ENCODE peak calls at places on chromosomes 6 and 20, in five cellular contexts. H is A549, Q is GM12878, L is HepG2, X is K562. O is an unnamed sample. For H3K4me1, the result is how much of the 10 kb centered on the place peaks cover.

GRCh38 chr6:26536571-26537159 is 1.5 kb upstream of the HMGN4 start:
- DNase-seq in X (no peak), L (peak), Q (no peak), H (peak), O (peak)

GRCh38 chr6:69584913-69585729 is 211.7 kb downstream of the LMBRD1 start:
- DNase-seq in H (no peak), L (no peak), Q (peak), X (no peak), O (peak)

GRCh38 chr6:122476131-122476530 is 4.5 kb upstream of the SERINC1 start:
- DNase-seq in Q (no peak), L (peak), H (peak), X (peak), O (peak)

GRCh38 chr20:37539956-37540455 is 12.3 kb upstream of the BLCAP start:
- DNase-seq in L (no peak), Q (no peak), H (no peak), X (no peak), O (no peak)

GRCh38 chr6:17957488-17957887 is 29.9 kb downstream of the KIF13A start:
- DNase-seq in L (no peak), H (no peak), X (no peak), Q (peak), O (no peak)

GRCh38 chr6:99002826-99003225 is 55.1 kb upstream of the FBXL4 start:
- DNase-seq in H (no peak), X (no peak), Q (no peak), L (no peak), O (no peak)

GRCh38 chr6:161088676-161089328 is 97.2 kb downstream of the MAP3K4 start:
- DNase-seq in H (no peak), X (no peak), Q (no peak), L (no peak), O (peak)

GRCh38 chr20:34570859-34571306 is 12.4 kb downstream of the MAP1LC3A start:
- DNase-seq in L (no peak), X (peak), Q (no peak), H (no peak), O (no peak)

GRCh38 chr6:11552390-11552789 is 14.8 kb downstream of the TMEM170B start:
- DNase-seq in Q (no peak), H (no peak), X (no peak), L (no peak), O (no peak)
- TF ChIP-seq JUNB in Q (no peak), H (no peak), X (no peak), L (no peak), O (no peak)

GRCh38 chr20:36483205-36483918 is 58.0 kb upstream of the MYL9 start:
- DNase-seq in X (no peak), Q (no peak), L (no peak), H (no peak), O (no peak)

GRCh38 chr20:36480456-36481048 is 60.8 kb upstream of the MYL9 start:
- DNase-seq in H (no peak), X (no peak), Q (no peak), L (no peak), O (no peak)

GRCh38 chr20:36482044-36482473 is 59.3 kb upstream of the MYL9 start:
- DNase-seq in L (no peak), Q (no peak), H (no peak), X (no peak), O (no peak)

GRCh38 chr20:36479938-36480337 is 61.4 kb upstream of the MYL9 start:
- DNase-seq in Q (no peak), L (no peak), X (no peak), H (no peak), O (peak)

DNA sequence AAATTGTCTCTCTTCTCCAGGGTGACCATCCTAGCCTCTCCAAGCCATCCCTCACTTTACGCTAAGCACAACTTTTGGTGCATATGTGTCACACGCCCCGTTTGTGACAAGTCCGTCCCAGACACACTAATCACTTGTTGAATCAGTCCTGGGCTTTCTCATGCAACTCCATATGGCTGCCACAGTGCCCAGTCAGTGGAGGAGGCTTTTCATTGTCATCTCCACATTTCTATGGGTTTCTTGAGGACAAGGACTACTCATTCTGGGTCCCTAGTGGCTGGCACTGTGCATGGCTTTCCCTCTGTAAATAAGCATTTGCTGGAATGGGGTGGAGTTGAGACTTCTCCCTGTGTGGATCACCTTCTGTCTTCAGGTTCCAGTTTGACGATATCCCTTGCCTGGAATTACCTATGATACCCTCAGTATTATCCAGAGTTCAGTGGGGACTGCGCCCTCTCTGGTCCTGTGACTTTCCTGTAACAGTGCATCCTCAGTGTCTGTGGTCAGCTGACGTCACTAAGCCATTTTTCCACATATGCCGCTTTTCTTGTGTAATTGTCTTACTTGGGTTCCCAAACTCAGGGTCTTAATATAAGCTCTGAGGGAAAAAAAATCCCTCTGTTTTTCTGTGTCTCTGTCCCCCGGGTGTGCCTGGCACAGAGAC is 59.8 kb upstream of the MYL9 start:
- DNase-seq in X (no peak), Q (no peak), H (no peak), L (no peak), O (peak)
- H3K4me1 ChIP-seq in X (under half), Q (under half), H (under half), L (half or more), O (under half)

GRCh38 chr6:42429836-42430235 is 21.9 kb downstream of the TRERF1 start:
- DNase-seq in H (no peak), Q (no peak), X (no peak), L (no peak), O (no peak)

GRCh38 chr6:42429042-42429574 is 22.6 kb downstream of the TRERF1 start:
- DNase-seq in L (no peak), H (no peak), X (no peak), Q (no peak), O (no peak)

GRCh38 chr6:42431356-42431755 is 20.4 kb downstream of the TRERF1 start:
- DNase-seq in X (no peak), L (no peak), Q (no peak), H (no peak), O (no peak)

GRCh38 chr6:42426191-42426590 is 25.5 kb downstream of the TRERF1 start:
- DNase-seq in L (no peak), X (no peak), Q (no peak), H (no peak), O (no peak)

DNA sequence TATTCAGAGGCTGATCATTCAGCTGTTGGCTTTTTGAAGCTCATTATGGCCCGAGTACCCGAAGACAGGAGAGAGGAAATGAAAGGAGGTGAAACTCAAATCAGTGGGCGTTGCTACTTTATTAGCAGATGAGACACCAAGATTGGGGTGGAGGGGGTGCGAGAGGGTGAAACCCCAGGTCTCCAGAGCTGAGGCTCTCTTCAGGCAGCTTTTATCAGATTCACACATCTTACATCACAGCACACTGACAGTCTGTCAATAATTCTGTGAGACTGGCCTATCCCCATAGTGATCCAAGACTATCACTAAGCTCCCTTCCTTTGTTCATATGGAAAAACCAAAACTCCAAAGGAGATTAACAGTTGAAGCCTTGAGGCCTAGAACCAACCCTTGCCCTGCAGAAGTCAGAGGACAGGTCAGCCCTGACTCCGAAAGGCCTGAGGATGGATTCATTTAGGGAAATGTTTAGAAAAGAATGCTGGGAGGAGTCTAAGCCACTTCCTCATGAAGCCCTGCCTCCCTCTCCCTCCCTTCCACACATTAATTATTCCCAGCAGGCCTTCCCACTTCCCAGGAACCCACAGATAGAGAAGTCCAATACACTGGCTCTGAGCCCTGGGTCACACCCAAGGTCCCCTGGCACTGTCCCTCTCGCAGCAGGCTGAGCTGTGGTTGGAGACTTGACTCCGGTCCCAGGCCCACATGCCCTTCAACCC is 23.2 kb downstream of the TRERF1 start:
- DNase-seq in L (no peak), H (no peak), Q (no peak), X (no peak), O (no peak)
- TF ChIP-seq JUNB in L (no peak), H (no peak), Q (no peak), X (no peak), O (no peak)

DNA sequence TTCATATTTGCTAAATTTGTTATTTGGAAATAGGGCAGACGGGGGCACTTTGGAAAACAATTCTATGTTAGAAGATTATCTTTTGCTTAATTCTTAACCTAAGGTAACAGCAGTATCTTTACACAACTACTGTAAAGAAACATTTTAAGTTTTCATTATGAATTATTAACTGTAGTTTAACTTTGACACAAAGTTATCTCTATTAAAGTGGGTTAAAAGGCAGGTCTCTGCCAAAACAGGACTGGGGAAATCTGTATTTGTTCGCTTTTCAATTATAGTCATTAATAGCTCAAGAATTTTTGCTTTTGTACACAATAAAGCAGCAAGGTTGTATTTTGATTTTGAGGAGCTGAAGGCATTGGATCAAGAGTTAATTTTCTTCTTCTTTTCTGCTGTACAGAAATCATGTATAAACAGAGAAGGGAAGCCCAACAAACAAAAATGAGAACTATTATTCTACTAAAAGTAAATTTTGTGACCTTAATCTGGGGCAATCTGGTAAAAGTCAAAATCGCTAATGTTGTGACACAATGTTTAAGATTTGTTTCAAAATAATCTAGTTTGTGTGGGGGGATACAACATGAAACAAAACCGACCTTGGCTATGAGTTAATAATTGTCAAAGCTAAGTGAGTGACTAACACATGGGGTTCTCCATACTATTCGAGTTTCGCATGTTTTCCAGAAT is 2.9 kb downstream of the STAU1 start:
- DNase-seq in H (no peak), X (no peak), L (peak), Q (no peak), O (no peak)
- H3K4me1 ChIP-seq in H (half or more), X (under half), L (half or more), Q (under half), O (under half)

GRCh38 chr6:30828027-30828962 is 56.0 kb upstream of the DDR1 start:
- DNase-seq in Q (no peak), L (peak), X (peak), H (peak), O (peak)
- TF ChIP-seq JUNB in Q (no peak), L (no peak), X (no peak), H (no peak), O (no peak)